ENCODE peak calls at places on chromosomes 6 and 20, in five cellular contexts. S is H1; C is lower lobe of right lung; E is small intestine; N is effector memory CD4-positive, alpha-beta T cell. B is an unnamed sample. For H3K4me1, the result is how much of the 10 kb centered on the place peaks cover.

GRCh38 chr20:62629864-62630470 is 12.3 kb upstream of the SLCO4A1 start:
- DNase-seq in S (no peak), C (no peak), E (no peak), N (no peak), B (no peak)

GRCh38 chr6:21048047-21048446 is 513.8 kb downstream of the CDKAL1 start:
- DNase-seq in S (no peak), C (no peak), E (no peak), N (no peak), B (no peak)

GRCh38 chr6:99432877-99433276 is 7.8 kb upstream of the PNISR start:
- DNase-seq in S (no peak), C (no peak), E (no peak), N (no peak), B (no peak)

GRCh38 chr6:137416376-137417109 is 77.7 kb downstream of the OLIG3 start:
- DNase-seq in S (no peak), C (no peak), E (no peak), N (no peak), B (no peak)

GRCh38 chr6:144063246-144063743 is 32.1 kb downstream of the SF3B5 start:
- DNase-seq in S (no peak), C (no peak), E (peak), N (no peak), B (no peak)

GRCh38 chr20:23533161-23533560 is 35.1 kb downstream of the CST9L start:
- DNase-seq in S (no peak), C (no peak), E (no peak), N (no peak), B (peak)

GRCh38 chr20:48599748-48600469 is 227.9 kb downstream of the PREX1 start:
- DNase-seq in S (no peak), C (peak), E (no peak), N (no peak), B (no peak)

GRCh38 chr20:52137850-52138249 is 53.7 kb downstream of the ZFP64 start:
- DNase-seq in S (no peak), C (no peak), E (no peak), N (no peak), B (no peak)

GRCh38 chr20:44028341-44028715 is 113.7 kb downstream of the TOX2 start:
- DNase-seq in S (no peak), C (no peak), E (no peak), N (no peak), B (no peak)

GRCh38 chr6:166476061-166476591 is 93.4 kb upstream of the MPC1 start:
- DNase-seq in S (no peak), C (no peak), E (no peak), N (no peak), B (no peak)

GRCh38 chr6:166483026-166483425 is 100.3 kb upstream of the MPC1 start:
- DNase-seq in S (no peak), C (no peak), E (no peak), N (no peak), B (no peak)

GRCh38 chr6:166476634-166477215 is 94.0 kb upstream of the MPC1 start:
- DNase-seq in S (no peak), C (no peak), E (no peak), N (no peak), B (no peak)

GRCh38 chr6:166477647-166478365 is 95.1 kb upstream of the MPC1 start:
- DNase-seq in S (no peak), C (no peak), E (no peak), N (no peak), B (no peak)

GRCh38 chr6:166478782-166479592 is 96.2 kb upstream of the MPC1 start:
- DNase-seq in S (no peak), C (no peak), E (no peak), N (no peak), B (no peak)
- H3K27ac ChIP-seq in S (no peak), C (no peak), E (no peak), N (no peak), B (no peak)

GRCh38 chr6:160810238-160810637 is 108.2 kb downstream of the PLG start:
- DNase-seq in S (no peak), C (no peak), E (no peak), N (no peak), B (no peak)
- H3K4me1 ChIP-seq in S (under half), C (under half), E (under half), N (under half), B (under half)

DNA sequence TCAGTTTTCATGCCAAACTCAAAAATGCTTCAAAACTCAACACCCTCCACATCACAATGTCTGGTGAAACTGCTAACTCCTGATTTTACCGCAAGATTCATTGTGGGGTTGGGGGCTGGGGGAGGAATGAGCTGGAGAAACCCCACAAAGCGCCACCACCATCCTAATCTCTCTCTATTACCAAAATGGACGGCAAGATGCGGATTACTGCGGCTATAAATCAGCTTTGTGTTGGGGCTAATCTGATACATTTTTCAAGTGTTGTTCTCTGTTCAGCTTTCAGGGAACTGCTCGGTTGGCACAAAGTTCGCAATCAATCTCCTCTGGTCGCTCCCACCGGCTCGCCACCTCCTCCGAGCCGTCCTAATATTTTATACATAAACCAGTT is 83.7 kb downstream of the TMEM242 start:
- DNase-seq in S (no peak), C (no peak), E (no peak), N (no peak), B (no peak)
- H3K27ac ChIP-seq in S (no peak), C (no peak), E (peak), N (no peak), B (no peak)

GRCh38 chr6:7171733-7172132 is 64.0 kb downstream of the RREB1 start:
- DNase-seq in S (peak), C (no peak), E (no peak), N (no peak), B (no peak)
- H3K4me1 ChIP-seq in S (under half), C (half or more), E (under half), N (under half), B (under half)

B was measured in iPS DF 6.9.